ENCODE peak calls at places on chromosomes 11 and 22, in seven cellular contexts. P is HepG2, V is SK-N-SH, W is endothelial cell of umbilical vein, C is IMR-90, X is mammary epithelial cell, N is PC-3. S is an unnamed sample.

GRCh38 chr11:12433571-12434061 is 56.2 kb downstream of the PARVA start:
- DNase-seq in C (peak; percentile 98), V (peak; percentile 39), N (no peak), X (no peak), W (peak; percentile 24), P (no peak), S (no peak)

GRCh38 chr11:31655483-31655882 is 145.9 kb downstream of the ELP4 start:
- DNase-seq in W (no peak), X (peak; percentile 89), C (peak; percentile 85), N (peak; percentile 82), V (no peak), P (peak; percentile 82), S (no peak)

GRCh38 chr22:31346733-31347250 is 646 bp upstream of the PATZ1 start:
- DNase-seq in P (peak; percentile 68), X (peak; percentile 28), V (peak; percentile 83), C (peak; percentile 33), W (peak; percentile 51), N (peak; percentile 62), S (peak; percentile 69)

GRCh38 chr22:45538284-45538683 is 35.6 kb downstream of the FBLN1 start:
- DNase-seq in P (no peak), V (no peak), X (no peak), C (no peak), N (no peak), W (no peak), S (no peak)

GRCh38 chr22:39498368-39498767 is 3.7 kb upstream of the MIEF1 start:
- DNase-seq in P (no peak), N (no peak), X (no peak), V (no peak), W (no peak), C (no peak), S (peak; percentile 65)

GRCh38 chr11:17012179-17012578 is 2.0 kb downstream of the PLEKHA7 start:
- DNase-seq in W (no peak), P (no peak), C (no peak), X (no peak), N (no peak), V (no peak), S (no peak)

GRCh38 chr11:21190181-21190580 is 520.8 kb downstream of the NELL1 start:
- DNase-seq in C (no peak), N (no peak), P (no peak), V (no peak), W (no peak), X (no peak), S (no peak)

GRCh38 chr11:1453611-1454386 is 32.8 kb downstream of the MOB2 start:
- DNase-seq in X (no peak), N (peak; percentile 23), P (peak; percentile 44), C (no peak), V (no peak), W (no peak), S (no peak)

GRCh38 chr11:20087118-20087521 is 73.2 kb downstream of the DBX1 start:
- DNase-seq in N (no peak), W (no peak), P (no peak), C (peak; percentile 76), X (no peak), V (no peak), S (no peak)

GRCh38 chr11:7576671-7577225 is 62.9 kb downstream of the PPFIBP2 start:
- DNase-seq in W (peak; percentile 41), C (peak; percentile 47), P (no peak), X (no peak), N (no peak), V (peak; percentile 55), S (no peak)

GRCh38 chr22:40878937-40879336 is 17.0 kb upstream of the DNAJB7 start:
- DNase-seq in X (no peak), N (no peak), V (no peak), P (no peak), C (no peak), W (no peak), S (no peak)

GRCh38 chr22:19496324-19496630 is 16.6 kb downstream of the CDC45 start:
- DNase-seq in N (no peak), V (no peak), X (no peak), P (no peak), C (no peak), W (no peak), S (no peak)

GRCh38 chr11:57643802-57644201 is 5.9 kb downstream of the YPEL4 start:
- DNase-seq in W (peak; percentile 32), C (peak; percentile 44), X (no peak), N (no peak), P (no peak), V (no peak), S (no peak)

GRCh38 chr11:91624021-91624420 is 600.6 kb upstream of the FAT3 start:
- DNase-seq in W (no peak), C (no peak), X (no peak), N (no peak), P (no peak), V (no peak), S (no peak)

GRCh38 chr11:16511109-16511806 is 154.9 kb upstream of the SOX6 start:
- DNase-seq in X (peak; percentile 88), P (no peak), N (peak; percentile 12), C (peak; percentile 96), V (no peak), W (no peak), S (no peak)

GRCh38 chr11:66333220-66333877 is 2.9 kb downstream of the RIN1 start:
- DNase-seq in C (no peak), N (no peak), P (no peak), X (no peak), V (peak; percentile 15), W (no peak), S (no peak)

GRCh38 chr11:44915621-44916020 is 35.1 kb downstream of the TP53I11 start:
- DNase-seq in W (no peak), N (no peak), P (no peak), C (no peak), V (no peak), X (no peak), S (no peak)

GRCh38 chr11:25562417-25562816 is 769.5 kb upstream of the ANO3 start:
- DNase-seq in P (no peak), C (no peak), N (no peak), W (no peak), V (no peak), X (no peak), S (no peak)

GRCh38 chr11:7524831-7525230 is 11.0 kb downstream of the PPFIBP2 start:
- DNase-seq in X (peak; percentile 30), N (no peak), P (no peak), C (no peak), W (no peak), V (no peak), S (no peak)

GRCh38 chr11:58334708-58335107 is 24.2 kb downstream of the OR5B17 start:
- DNase-seq in W (peak; percentile 87), V (no peak), P (no peak), C (peak; percentile 89), N (peak; percentile 97), X (peak; percentile 83), S (peak; percentile 33)

GRCh38 chr11:96033569-96033968 is 109.7 kb upstream of the MTMR2 start:
- DNase-seq in C (no peak), V (no peak), N (no peak), X (no peak), W (no peak), P (no peak), S (no peak)

GRCh38 chr11:128509990-128510389 is 77.4 kb downstream of the ETS1 start:
- DNase-seq in W (no peak), N (peak; percentile 76), V (no peak), P (no peak), C (peak; percentile 79), X (peak; percentile 43), S (no peak)

GRCh38 chr11:128511712-128512111 is 75.6 kb downstream of the ETS1 start:
- DNase-seq in C (no peak), X (no peak), V (no peak), P (no peak), N (no peak), W (no peak), S (no peak)

GRCh38 chr11:128515086-128515485 is 72.3 kb downstream of the ETS1 start:
- DNase-seq in N (no peak), P (no peak), C (no peak), V (no peak), W (no peak), X (no peak), S (no peak)

GRCh38 chr11:128513915-128514681 is 73.3 kb downstream of the ETS1 start:
- DNase-seq in N (no peak), P (no peak), X (no peak), V (no peak), C (no peak), W (no peak), S (no peak)

DNA sequence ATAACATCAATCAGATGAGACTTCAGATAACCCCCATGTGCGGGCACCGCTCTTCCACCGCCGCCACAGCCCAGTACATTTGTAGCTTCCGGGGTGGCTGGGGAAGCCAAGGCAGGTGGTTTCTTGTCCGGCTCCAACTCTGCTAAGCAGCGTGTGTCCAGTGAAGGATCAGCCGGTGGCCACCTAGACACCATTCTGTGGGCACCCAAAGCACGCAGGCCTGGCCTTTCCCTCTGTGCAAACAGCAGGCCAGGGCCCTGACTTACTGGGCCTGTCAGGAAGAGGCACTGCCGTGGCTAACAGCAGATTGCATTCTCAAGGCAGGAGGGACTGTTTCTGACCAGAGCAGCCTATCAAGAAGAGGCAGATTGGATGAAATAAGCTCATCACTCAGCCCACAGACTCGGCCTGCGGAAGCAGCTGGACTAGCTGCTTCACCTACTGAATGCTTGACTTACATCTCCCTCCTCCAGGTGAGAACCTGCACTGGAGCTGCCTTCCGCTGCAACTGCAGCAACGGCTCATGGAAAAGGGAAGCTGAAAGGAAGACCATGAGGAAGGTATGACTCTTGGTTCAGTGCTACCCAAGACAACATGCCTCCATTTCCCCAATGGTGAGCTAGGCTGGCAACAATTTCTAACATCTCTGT is 74.8 kb downstream of the ETS1 start:
- DNase-seq in X (no peak), N (no peak), V (no peak), C (no peak), P (no peak), W (no peak), S (no peak)
- H3K4me1 ChIP-seq in X (peaks cover 55% of the 10 kb centered on the region), N (peaks cover 74% of the 10 kb centered on the region), V (peaks cover 34% of the 10 kb centered on the region), C (peaks cover 28% of the 10 kb centered on the region), P (no peaks in the 10 kb centered on the region), W (peaks cover 44% of the 10 kb centered on the region), S (peaks cover 35% of the 10 kb centered on the region)

DNA sequence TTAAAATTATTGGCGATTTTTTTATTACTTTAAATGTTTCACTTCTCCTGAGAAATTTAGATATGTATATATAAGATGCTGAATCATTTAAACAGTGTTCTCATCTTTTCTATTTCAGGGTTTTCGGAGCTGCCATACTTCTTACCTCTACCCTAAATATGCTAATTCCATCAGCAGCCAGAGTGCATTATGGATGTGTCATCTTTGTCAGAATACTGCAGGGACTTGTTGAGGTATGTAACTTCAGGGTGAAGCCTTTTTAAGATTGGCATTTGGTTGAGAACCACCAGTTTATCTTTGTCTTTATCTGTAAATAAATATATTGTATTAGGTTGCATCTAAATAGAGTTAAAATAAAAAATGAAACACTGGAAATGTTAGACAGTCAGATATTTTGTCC is 21.1 kb downstream of the SLC17A6 start:
- DNase-seq in N (no peak), W (no peak), P (no peak), V (no peak), X (peak; percentile 14), C (no peak), S (no peak)
- TF ChIP-seq CTCF in N (no peak), W (no peak), P (no peak), V (no peak), X (no peak), C (no peak), S (no peak)

GRCh38 chr11:10936999-10937398 is 79.1 kb upstream of the ZBED5 start:
- DNase-seq in V (no peak), W (no peak), P (no peak), C (no peak), N (no peak), X (no peak), S (no peak)
- H2AFZ ChIP-seq in V (no peak overlapping the region), W (no peak overlapping the region), P (no peak overlapping the region), C (no peak overlapping the region), N (no peak overlapping the region), X (no peak overlapping the region), S (no peak overlapping the region)

GRCh38 chr11:9700105-9700801 is 36.4 kb downstream of the SWAP70 start:
- DNase-seq in C (no peak), V (no peak), P (no peak), X (no peak), N (no peak), W (peak; percentile 62), S (no peak)
- H3K4me1 ChIP-seq in C (peaks cover 7% of the 10 kb centered on the region), V (no peaks in the 10 kb centered on the region), P (peaks cover 6% of the 10 kb centered on the region), X (peaks cover 7% of the 10 kb centered on the region), N (peaks cover 20% of the 10 kb centered on the region), W (peaks cover 45% of the 10 kb centered on the region), S (no peaks in the 10 kb centered on the region)